ENCODE peak calls at places on chromosomes 4 and X, in five cellular contexts. B, R, Q, K and O are unnamed samples.

GRCh38 chr4:122958505-122958904 is 36.1 kb upstream of the NUDT6 start:
- DNase-seq in B (no peak), R (no peak), Q (no peak), K (no peak), O (no peak)

GRCh38 chr4:68463796-68464195 is 16.5 kb downstream of the TMPRSS11E start:
- DNase-seq in B (no peak), R (no peak), Q (no peak), K (no peak), O (no peak)

GRCh38 chr4:109574443-109574850 is 14.4 kb downstream of the MCUB start:
- DNase-seq in B (no peak), R (no peak), Q (no peak), K (no peak), O (no peak)

GRCh38 chrX:78708171-78708570 is 39.3 kb upstream of the LPAR4 start:
- DNase-seq in B (no peak), R (no peak), Q (no peak), K (no peak), O (no peak)

GRCh38 chr4:52572936-52573485 is 86.1 kb downstream of the USP46 start:
- DNase-seq in B (no peak), R (no peak), Q (no peak), K (no peak), O (no peak)

GRCh38 chrX:133674726-133675470 is 259.6 kb upstream of the GPC4 start:
- DNase-seq in B (no peak), R (no peak), Q (no peak), K (no peak), O (no peak)

GRCh38 chr4:65845169-65845568 is 174.9 kb upstream of the EPHA5 start:
- DNase-seq in B (no peak), R (no peak), Q (no peak), K (no peak), O (no peak)

GRCh38 chrX:19882066-19882775 is 5.2 kb downstream of the SH3KBP1 start:
- DNase-seq in B (no peak), R (no peak), Q (no peak), K (no peak), O (no peak)

GRCh38 chr4:17063870-17064269 is 165.4 kb upstream of the LDB2 start:
- DNase-seq in B (no peak), R (no peak), Q (no peak), K (no peak), O (no peak)

GRCh38 chr4:155973639-155974475 is 20.2 kb upstream of the CTSO start:
- DNase-seq in B (no peak), R (no peak), Q (no peak), K (no peak), O (no peak)

GRCh38 chr4:73976716-73977115 is 5.1 kb downstream of the PF4 start:
- DNase-seq in B (no peak), R (no peak), Q (no peak), K (no peak), O (no peak)

GRCh38 chrX:68588653-68589371 is 58.7 kb upstream of the STARD8 start:
- DNase-seq in B (no peak), R (no peak), Q (no peak), K (no peak), O (no peak)

GRCh38 chr4:2412534-2412884 is 5.9 kb downstream of the ZFYVE28 start:
- DNase-seq in B (peak; percentile 72), R (peak; percentile 56), Q (no peak), K (no peak), O (no peak)

GRCh38 chr4:142959156-142959555 is 113.1 kb upstream of the INPP4B start:
- DNase-seq in B (no peak), R (no peak), Q (no peak), K (no peak), O (no peak)

GRCh38 chr4:57631147-57631546 is 521.0 kb upstream of the IGFBP7 start:
- DNase-seq in B (no peak), R (no peak), Q (no peak), K (no peak), O (no peak)

GRCh38 chr4:64756016-64756415 is 346.8 kb upstream of the TECRL start:
- DNase-seq in B (no peak), R (no peak), Q (no peak), K (no peak), O (no peak)

GRCh38 chrX:13235930-13236329 is 83.9 kb downstream of the ATXN3L start:
- DNase-seq in B (no peak), R (no peak), Q (no peak), K (no peak), O (no peak)

GRCh38 chr4:69095301-69095731 is 958 bp upstream of the UGT2B7 start:
- DNase-seq in B (no peak), R (no peak), Q (no peak), K (no peak), O (no peak)

GRCh38 chr4:169030575-169030982 is 20.5 kb upstream of the CBR4 start:
- DNase-seq in B (no peak), R (no peak), Q (no peak), K (no peak), O (no peak)

GRCh38 chr4:499563-499962 is 553 bp downstream of the PIGG start:
- DNase-seq in B (no peak), R (no peak), Q (no peak), K (no peak), O (no peak)

GRCh38 chr4:28469886-28470285 is 1609.2 kb downstream of the STIM2 start:
- DNase-seq in B (no peak), R (no peak), Q (no peak), K (no peak), O (no peak)

GRCh38 chr4:124640037-124640730 is 72.3 kb downstream of the ANKRD50 start:
- DNase-seq in B (no peak), R (no peak), Q (no peak), K (no peak), O (no peak)

GRCh38 chr4:100128338-100128737 is 61.9 kb downstream of the DDIT4L start:
- DNase-seq in B (no peak), R (no peak), Q (no peak), K (no peak), O (no peak)

GRCh38 chr4:110614981-110615365 is 7.9 kb downstream of the PITX2 start:
- DNase-seq in B (no peak), R (no peak), Q (no peak), K (no peak), O (no peak)

GRCh38 chrX:19602866-19603620 is 87.7 kb upstream of the MAP3K15 start:
- DNase-seq in B (no peak), R (no peak), Q (no peak), K (no peak), O (no peak)

GRCh38 chrX:34656467-34656841 is 631 bp downstream of the TMEM47 start:
- DNase-seq in B (no peak), R (no peak), Q (no peak), K (peak; percentile 21), O (peak; percentile 1)

GRCh38 chr4:183763990-183764754 is 105.1 kb downstream of the TRAPPC11 start:
- DNase-seq in B (no peak), R (no peak), Q (no peak), K (no peak), O (no peak)

GRCh38 chr4:155304375-155304774 is 72.4 kb downstream of the MAP9 start:
- DNase-seq in B (no peak), R (no peak), Q (no peak), K (no peak), O (no peak)

DNA sequence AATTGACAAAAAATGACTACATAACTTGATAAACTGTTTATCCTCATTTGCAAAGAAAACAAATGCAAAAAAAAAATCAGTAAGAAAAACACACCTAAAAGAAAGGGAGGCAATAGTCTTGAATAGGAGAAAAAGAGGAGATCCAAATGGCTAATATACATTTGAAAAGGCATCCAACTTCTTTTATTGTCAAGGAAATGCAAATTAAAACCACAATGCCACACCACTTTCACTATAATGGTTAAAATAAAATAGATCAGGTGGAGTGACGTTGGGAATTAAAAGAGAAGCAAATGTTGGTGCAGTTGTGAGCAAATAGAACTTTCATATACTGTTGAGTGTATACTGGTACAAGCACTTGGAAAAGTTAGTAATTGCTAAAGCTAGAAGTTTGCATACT is 3.6 kb downstream of the DCAF4L1 start:
- DNase-seq in B (no peak), R (no peak), Q (no peak), K (no peak), O (no peak)
- H3K27ac ChIP-seq in B (no peak overlapping the region), R (no peak overlapping the region), Q (no peak overlapping the region), K (no peak overlapping the region), O (no peak overlapping the region)

GRCh38 chr4:151753056-151753455 is 7.8 kb downstream of the GATB start:
- DNase-seq in B (no peak), R (no peak), Q (no peak), K (no peak), O (no peak)
- H3K27ac ChIP-seq in B (no peak overlapping the region), R (no peak overlapping the region), Q (no peak overlapping the region), K (no peak overlapping the region), O (no peak overlapping the region)

GRCh38 chr4:5435201-5435600 is 273.2 kb downstream of the EVC2 start:
- DNase-seq in B (no peak), R (no peak), Q (no peak), K (no peak), O (no peak)
- H3K27ac ChIP-seq in B (no peak overlapping the region), R (no peak overlapping the region), Q (no peak overlapping the region), K (no peak overlapping the region), O (no peak overlapping the region)

GRCh38 chr4:41452484-41453225 is 85.3 kb upstream of the LIMCH1 start:
- DNase-seq in B (no peak), R (no peak), Q (no peak), K (no peak), O (no peak)
- H3K27ac ChIP-seq in B (no peak overlapping the region), R (no peak overlapping the region), Q (peak overlapping the region; percentile 14), K (no peak overlapping the region), O (no peak overlapping the region)